ENCODE peak calls at places on chromosomes 3 and 15, in four cellular contexts. G, D, E and M are unnamed samples.

GRCh38 chr3:42117175-42118008 is 26.2 kb downstream of the TRAK1 start:
- DNase-seq in G (no peak), D (peak; percentile 34), E (peak; percentile 29), M (peak; percentile 49)

GRCh38 chr3:14847613-14848541 is 29.1 kb downstream of the FGD5 start:
- DNase-seq in G (no peak), D (no peak), E (no peak), M (peak; percentile 83)

GRCh38 chr15:65916664-65917406 is 47.5 kb downstream of the RAB11A start:
- DNase-seq in G (no peak), D (peak; percentile 54), E (no peak), M (peak; percentile 37)

GRCh38 chr3:38131621-38132369 is 5.1 kb downstream of the ACAA1 start:
- DNase-seq in G (no peak), D (no peak), E (no peak), M (peak; percentile 52)

GRCh38 chr3:72255736-72256559 is 471.0 kb upstream of the PROK2 start:
- DNase-seq in G (no peak), D (peak; percentile 32), E (no peak), M (peak; percentile 86)

GRCh38 chr15:40256642-40257235 is 17.9 kb downstream of the PAK6 start:
- DNase-seq in G (peak; percentile 34), D (no peak), E (no peak), M (no peak)

GRCh38 chr3:186746008-186746407 is 28.8 kb downstream of the KNG1 start:
- DNase-seq in G (no peak), D (no peak), E (peak; percentile 23), M (peak; percentile 60)

GRCh38 chr3:88997276-88997675 is 110.1 kb upstream of the EPHA3 start:
- DNase-seq in G (no peak), D (no peak), E (no peak), M (no peak)

GRCh38 chr3:55452886-55453285 is 34.2 kb downstream of the WNT5A start:
- DNase-seq in G (no peak), D (no peak), E (no peak), M (no peak)

GRCh38 chr3:58526124-58526957 is 10.6 kb downstream of the ACOX2 start:
- DNase-seq in G (no peak), D (no peak), E (peak; percentile 68), M (no peak)

GRCh38 chr3:177977381-177978158 is 558.7 kb upstream of the KCNMB2 start:
- DNase-seq in G (no peak), D (no peak), E (peak; percentile 93), M (no peak)

GRCh38 chr3:6807967-6808588 is 52.8 kb upstream of the GRM7 start:
- DNase-seq in G (no peak), D (no peak), E (peak; percentile 30), M (no peak)

GRCh38 chr3:32113981-32114566 is 7.7 kb downstream of the GPD1L start:
- DNase-seq in G (no peak), D (no peak), E (no peak), M (no peak)

GRCh38 chr3:52739725-52740124 is 31.0 kb downstream of the NEK4 start:
- DNase-seq in G (no peak), D (no peak), E (no peak), M (no peak)

GRCh38 chr15:85615930-85616329 is 178.8 kb downstream of the KLHL25 start:
- DNase-seq in G (peak; percentile 10), D (no peak), E (no peak), M (no peak)

GRCh38 chr3:138642226-138642926 is 33.8 kb downstream of the FAIM start:
- DNase-seq in G (no peak), D (no peak), E (no peak), M (no peak)

GRCh38 chr15:26996250-26996649 is 25.3 kb downstream of the GABRG3 start:
- DNase-seq in G (no peak), D (no peak), E (no peak), M (no peak)